ENCODE peak calls at places on chromosomes 1 and 21, in five cellular contexts. One of them, this sample, is unnamed.

GRCh38 chr1:234776875-234777849 is 167.2 kb upstream of the IRF2BP2 start:
- DNase-seq in A549: no peak
- DNase-seq in neural crest cell: no peak
- DNase-seq in Panc1: no peak
- DNase-seq in nephron progenitor cell: no peak
- DNase-seq in this sample: no peak

GRCh38 chr1:35642472-35642955 is 1.2 kb upstream of the PSMB2 start:
- DNase-seq in neural crest cell: no peak
- DNase-seq in Panc1: no peak
- DNase-seq in nephron progenitor cell: no peak
- DNase-seq in A549: peak; percentile 47
- DNase-seq in this sample: no peak

GRCh38 chr1:205832326-205832751 is 17.6 kb downstream of the PM20D1 start:
- DNase-seq in neural crest cell: no peak
- DNase-seq in Panc1: no peak
- DNase-seq in A549: no peak
- DNase-seq in nephron progenitor cell: no peak
- DNase-seq in this sample: no peak

GRCh38 chr1:25817840-25818501 is 1.8 kb upstream of the MTFR1L start:
- DNase-seq in nephron progenitor cell: no peak
- DNase-seq in A549: no peak
- DNase-seq in Panc1: no peak
- DNase-seq in neural crest cell: no peak
- DNase-seq in this sample: no peak

GRCh38 chr1:52164604-52165003 is 22.7 kb downstream of the ZFYVE9 start:
- DNase-seq in Panc1: no peak
- DNase-seq in neural crest cell: no peak
- DNase-seq in A549: no peak
- DNase-seq in nephron progenitor cell: no peak
- DNase-seq in this sample: no peak

GRCh38 chr1:245155186-245156040 is 628 bp downstream of the KIF26B start:
- DNase-seq in A549: peak; percentile 32
- DNase-seq in Panc1: no peak
- DNase-seq in neural crest cell: peak; percentile 30
- DNase-seq in nephron progenitor cell: peak; percentile 65
- DNase-seq in this sample: no peak

GRCh38 chr1:183368213-183369108 is 49.7 kb downstream of the NMNAT2 start:
- DNase-seq in Panc1: no peak
- DNase-seq in A549: no peak
- DNase-seq in nephron progenitor cell: no peak
- DNase-seq in neural crest cell: peak; percentile 9
- DNase-seq in this sample: no peak

GRCh38 chr1:198601936-198602889 is 36.6 kb upstream of the PTPRC start:
- DNase-seq in A549: no peak
- DNase-seq in Panc1: no peak
- DNase-seq in neural crest cell: no peak
- DNase-seq in nephron progenitor cell: no peak
- DNase-seq in this sample: no peak

GRCh38 chr1:167648252-167648849 is 18.3 kb downstream of the RCSD1 start:
- DNase-seq in neural crest cell: no peak
- DNase-seq in Panc1: no peak
- DNase-seq in nephron progenitor cell: no peak
- DNase-seq in A549: no peak
- DNase-seq in this sample: no peak

GRCh38 chr21:26115346-26115745 is 55.2 kb downstream of the APP start:
- DNase-seq in neural crest cell: no peak
- DNase-seq in Panc1: no peak
- DNase-seq in nephron progenitor cell: no peak
- DNase-seq in A549: peak; percentile 22
- DNase-seq in this sample: no peak

GRCh38 chr1:153578490-153578889 is 12.8 kb upstream of the S100A2 start:
- DNase-seq in A549: no peak
- DNase-seq in nephron progenitor cell: no peak
- DNase-seq in neural crest cell: no peak
- DNase-seq in Panc1: no peak
- DNase-seq in this sample: no peak

GRCh38 chr1:16146888-16147614 is 8.8 kb downstream of the EPHA2 start:
- DNase-seq in neural crest cell: no peak
- DNase-seq in A549: peak; percentile 58
- DNase-seq in nephron progenitor cell: no peak
- DNase-seq in Panc1: no peak
- DNase-seq in this sample: no peak

GRCh38 chr1:79151006-79151796 is 144.7 kb upstream of the ADGRL4 start:
- DNase-seq in neural crest cell: no peak
- DNase-seq in Panc1: no peak
- DNase-seq in nephron progenitor cell: no peak
- DNase-seq in A549: no peak
- DNase-seq in this sample: no peak

GRCh38 chr1:235532350-235532749 is 28.1 kb upstream of the B3GALNT2 start:
- DNase-seq in A549: no peak
- DNase-seq in Panc1: no peak
- DNase-seq in neural crest cell: no peak
- DNase-seq in nephron progenitor cell: no peak
- DNase-seq in this sample: no peak

GRCh38 chr1:23282967-23283366 is 61.1 kb downstream of the HNRNPR start:
- DNase-seq in A549: peak; percentile 34
- DNase-seq in nephron progenitor cell: no peak
- DNase-seq in neural crest cell: no peak
- DNase-seq in Panc1: no peak
- DNase-seq in this sample: no peak

GRCh38 chr1:158017800-158018595 is 24.6 kb downstream of the KIRREL1 start:
- DNase-seq in neural crest cell: no peak
- DNase-seq in A549: no peak
- DNase-seq in nephron progenitor cell: no peak
- DNase-seq in Panc1: no peak
- DNase-seq in this sample: no peak

GRCh38 chr1:178933709-178934573 is 63.1 kb upstream of the ANGPTL1 start:
- DNase-seq in A549: no peak
- DNase-seq in neural crest cell: no peak
- DNase-seq in Panc1: no peak
- DNase-seq in nephron progenitor cell: no peak
- DNase-seq in this sample: no peak

GRCh38 chr1:2973661-2974593 is 47.3 kb upstream of the ACTRT2 start:
- DNase-seq in nephron progenitor cell: no peak
- DNase-seq in neural crest cell: no peak
- DNase-seq in Panc1: no peak
- DNase-seq in A549: no peak
- DNase-seq in this sample: peak; percentile 79

GRCh38 chr1:90996742-90997413 is 25.0 kb downstream of the ZNF644 start:
- DNase-seq in nephron progenitor cell: no peak
- DNase-seq in neural crest cell: no peak
- DNase-seq in Panc1: no peak
- DNase-seq in A549: no peak
- DNase-seq in this sample: no peak

GRCh38 chr1:219498666-219499065 is 114.2 kb downstream of the ZC3H11B start:
- DNase-seq in Panc1: no peak
- DNase-seq in nephron progenitor cell: no peak
- DNase-seq in A549: no peak
- DNase-seq in neural crest cell: no peak
- DNase-seq in this sample: no peak

GRCh38 chr1:248858096-248858890 is 592 bp downstream of the ZNF692 start:
- DNase-seq in nephron progenitor cell: peak; percentile 70
- DNase-seq in Panc1: no peak
- DNase-seq in A549: peak; percentile 59
- DNase-seq in neural crest cell: peak; percentile 55
- DNase-seq in this sample: no peak

GRCh38 chr1:192977089-192977706 is 82.0 kb downstream of the UCHL5 start:
- DNase-seq in nephron progenitor cell: no peak
- DNase-seq in A549: no peak
- DNase-seq in neural crest cell: no peak
- DNase-seq in Panc1: no peak
- DNase-seq in this sample: no peak

GRCh38 chr1:36710008-36710407 is 227.3 kb upstream of the CSF3R start:
- DNase-seq in nephron progenitor cell: no peak
- DNase-seq in Panc1: no peak
- DNase-seq in A549: no peak
- DNase-seq in neural crest cell: no peak
- DNase-seq in this sample: no peak

GRCh38 chr1:12063141-12064072 is at the start of gene TNFRSF8:
- DNase-seq in Panc1: no peak
- DNase-seq in A549: no peak
- DNase-seq in neural crest cell: no peak
- DNase-seq in nephron progenitor cell: no peak
- DNase-seq in this sample: no peak

GRCh38 chr1:24021403-24022266 is 41.5 kb upstream of the SRSF10 start:
- DNase-seq in neural crest cell: no peak
- DNase-seq in A549: no peak
- DNase-seq in Panc1: no peak
- DNase-seq in nephron progenitor cell: no peak
- DNase-seq in this sample: no peak

GRCh38 chr1:181479137-181479745 is 4.1 kb upstream of the CACNA1E start:
- DNase-seq in neural crest cell: peak; percentile 23
- DNase-seq in A549: peak; percentile 67
- DNase-seq in nephron progenitor cell: peak; percentile 50
- DNase-seq in Panc1: peak; percentile 32
- DNase-seq in this sample: no peak

GRCh38 chr1:30823969-30824735 is 66.6 kb upstream of the LAPTM5 start:
- DNase-seq in A549: peak; percentile 93
- DNase-seq in nephron progenitor cell: peak; percentile 97
- DNase-seq in neural crest cell: peak; percentile 96
- DNase-seq in Panc1: peak; percentile 94
- DNase-seq in this sample: peak; percentile 99

GRCh38 chr1:81921851-81922462 is 121.2 kb downstream of the ADGRL2 start:
- DNase-seq in A549: no peak
- DNase-seq in Panc1: no peak
- DNase-seq in neural crest cell: no peak
- DNase-seq in nephron progenitor cell: no peak
- DNase-seq in this sample: no peak

GRCh38 chr1:56120021-56120420 is 459.3 kb downstream of the PLPP3 start:
- DNase-seq in nephron progenitor cell: no peak
- DNase-seq in Panc1: no peak
- DNase-seq in neural crest cell: no peak
- DNase-seq in A549: no peak
- DNase-seq in this sample: no peak

GRCh38 chr1:170063109-170063826 is 11.2 kb downstream of the KIFAP3 start:
- DNase-seq in A549: peak; percentile 25
- DNase-seq in Panc1: no peak
- DNase-seq in nephron progenitor cell: no peak
- DNase-seq in neural crest cell: no peak
- DNase-seq in this sample: no peak

GRCh38 chr1:45769261-45769932 is 18.9 kb upstream of the IPP start:
- DNase-seq in neural crest cell: no peak
- DNase-seq in A549: no peak
- DNase-seq in nephron progenitor cell: no peak
- DNase-seq in Panc1: no peak
- DNase-seq in this sample: no peak

GRCh38 chr1:168321945-168322344 is 41.3 kb downstream of the TBX19 start:
- DNase-seq in neural crest cell: no peak
- DNase-seq in Panc1: no peak
- DNase-seq in nephron progenitor cell: no peak
- DNase-seq in A549: peak; percentile 62
- DNase-seq in this sample: no peak

GRCh38 chr1:230050973-230051735 is 15.9 kb upstream of the GALNT2 start:
- DNase-seq in Panc1: no peak
- DNase-seq in A549: no peak
- DNase-seq in neural crest cell: no peak
- DNase-seq in nephron progenitor cell: no peak
- DNase-seq in this sample: no peak
- TF ChIP-seq CTCF in Panc1: no peak
- TF ChIP-seq CTCF in A549: no peak
- TF ChIP-seq CTCF in neural crest cell: no peak
- TF ChIP-seq CTCF in nephron progenitor cell: no peak
- TF ChIP-seq CTCF in this sample: no peak

GRCh38 chr21:46461909-46462308 is 3.2 kb downstream of the DIP2A start:
- DNase-seq in A549: no peak
- DNase-seq in nephron progenitor cell: no peak
- DNase-seq in neural crest cell: no peak
- DNase-seq in Panc1: no peak
- DNase-seq in this sample: no peak
- TF ChIP-seq CTCF in A549: no peak
- TF ChIP-seq CTCF in nephron progenitor cell: no peak
- TF ChIP-seq CTCF in neural crest cell: no peak
- TF ChIP-seq CTCF in Panc1: no peak
- TF ChIP-seq CTCF in this sample: no peak

DNA sequence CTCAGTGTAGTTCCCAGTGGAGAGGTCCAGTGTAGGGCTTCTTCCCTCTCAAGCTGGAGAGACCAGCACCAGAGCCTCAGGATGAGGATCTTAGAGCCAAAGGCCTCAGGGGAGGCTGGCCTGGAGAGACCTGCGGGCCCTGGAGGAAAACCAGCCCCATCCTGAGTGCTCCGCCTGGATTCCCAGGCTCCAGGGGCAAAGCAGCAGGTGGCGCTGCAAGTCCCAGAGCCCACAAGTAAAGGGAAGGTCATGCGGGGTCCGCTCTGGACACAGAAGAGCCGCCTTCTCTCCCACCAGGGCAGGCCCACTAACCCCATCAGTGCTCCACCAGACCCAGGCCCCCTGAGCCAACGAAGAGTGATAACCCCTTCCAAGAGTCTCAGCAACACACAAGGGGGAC is 22.7 kb downstream of the PGBD5 start:
- DNase-seq in nephron progenitor cell: no peak
- DNase-seq in A549: no peak
- DNase-seq in Panc1: no peak
- DNase-seq in neural crest cell: no peak
- DNase-seq in this sample: no peak
- TF ChIP-seq CTCF in nephron progenitor cell: no peak
- TF ChIP-seq CTCF in A549: no peak
- TF ChIP-seq CTCF in Panc1: no peak
- TF ChIP-seq CTCF in neural crest cell: no peak
- TF ChIP-seq CTCF in this sample: no peak

GRCh38 chr21:44053567-44053966 is 41.5 kb downstream of the TRAPPC10 start:
- DNase-seq in A549: no peak
- DNase-seq in nephron progenitor cell: no peak
- DNase-seq in Panc1: no peak
- DNase-seq in neural crest cell: no peak
- DNase-seq in this sample: no peak
- TF ChIP-seq CTCF in A549: no peak
- TF ChIP-seq CTCF in nephron progenitor cell: no peak
- TF ChIP-seq CTCF in Panc1: no peak
- TF ChIP-seq CTCF in neural crest cell: no peak
- TF ChIP-seq CTCF in this sample: no peak

GRCh38 chr1:222769181-222769580 is 32.2 kb downstream of the FAM177B start:
- DNase-seq in Panc1: no peak
- DNase-seq in A549: peak; percentile 33
- DNase-seq in neural crest cell: no peak
- DNase-seq in nephron progenitor cell: no peak
- DNase-seq in this sample: no peak
- TF ChIP-seq CTCF in Panc1: peak; percentile 33
- TF ChIP-seq CTCF in A549: no peak
- TF ChIP-seq CTCF in neural crest cell: peak; percentile 32
- TF ChIP-seq CTCF in nephron progenitor cell: no peak
- TF ChIP-seq CTCF in this sample: no peak

GRCh38 chr1:69700770-69701169 is 133.0 kb downstream of the LRRC7 start:
- DNase-seq in nephron progenitor cell: peak; percentile 21
- DNase-seq in neural crest cell: peak; percentile 39
- DNase-seq in A549: peak; percentile 18
- DNase-seq in Panc1: no peak
- DNase-seq in this sample: no peak
- TF ChIP-seq CTCF in nephron progenitor cell: peak; percentile 25
- TF ChIP-seq CTCF in neural crest cell: peak; percentile 56
- TF ChIP-seq CTCF in A549: no peak
- TF ChIP-seq CTCF in Panc1: peak; percentile 36
- TF ChIP-seq CTCF in this sample: peak; percentile 50

This sample was measured in osteocyte.